ENCODE peak calls at places on chromosomes 11 and 22, in five cellular contexts. One of them, this sample, is unnamed.

GRCh38 chr22:23144926-23145906 is at the start of gene RAB36:
- DNase-seq in cardiac fibroblast: peak
- DNase-seq in sigmoid colon: peak
- DNase-seq in activated CD4-positive, alpha-beta T cell treated with anti-CD3 and anti-CD28 coated beads, Interleukin-2, amount 50 U/mL, for 48 hours: peak
- DNase-seq in nephron progenitor cell: peak
- DNase-seq in this sample: peak

GRCh38 chr22:22931557-22932270 is 44.1 kb downstream of the IGLL5 start:
- DNase-seq in cardiac fibroblast: no peak
- DNase-seq in sigmoid colon: no peak
- DNase-seq in activated CD4-positive, alpha-beta T cell treated with anti-CD3 and anti-CD28 coated beads, Interleukin-2, amount 50 U/mL, for 48 hours: no peak
- DNase-seq in nephron progenitor cell: no peak
- DNase-seq in this sample: no peak

GRCh38 chr11:10263929-10264328 is 30.1 kb downstream of the SBF2 start:
- DNase-seq in cardiac fibroblast: peak
- DNase-seq in sigmoid colon: no peak
- DNase-seq in activated CD4-positive, alpha-beta T cell treated with anti-CD3 and anti-CD28 coated beads, Interleukin-2, amount 50 U/mL, for 48 hours: no peak
- DNase-seq in nephron progenitor cell: no peak
- DNase-seq in this sample: no peak

GRCh38 chr11:76617553-76618265 is 52.8 kb downstream of the LRRC32 start:
- DNase-seq in cardiac fibroblast: peak
- DNase-seq in sigmoid colon: peak
- DNase-seq in activated CD4-positive, alpha-beta T cell treated with anti-CD3 and anti-CD28 coated beads, Interleukin-2, amount 50 U/mL, for 48 hours: no peak
- DNase-seq in nephron progenitor cell: no peak
- DNase-seq in this sample: no peak

GRCh38 chr11:8085006-8085645 is 4.1 kb downstream of the TUB start:
- DNase-seq in cardiac fibroblast: no peak
- DNase-seq in sigmoid colon: no peak
- DNase-seq in activated CD4-positive, alpha-beta T cell treated with anti-CD3 and anti-CD28 coated beads, Interleukin-2, amount 50 U/mL, for 48 hours: no peak
- DNase-seq in nephron progenitor cell: no peak
- DNase-seq in this sample: no peak

GRCh38 chr11:121446752-121447156 is 5.4 kb upstream of the SORL1 start:
- DNase-seq in cardiac fibroblast: no peak
- DNase-seq in sigmoid colon: no peak
- DNase-seq in activated CD4-positive, alpha-beta T cell treated with anti-CD3 and anti-CD28 coated beads, Interleukin-2, amount 50 U/mL, for 48 hours: no peak
- DNase-seq in nephron progenitor cell: peak
- DNase-seq in this sample: no peak

GRCh38 chr22:21042978-21043855 is 2.5 kb upstream of the LRRC74B start:
- DNase-seq in cardiac fibroblast: no peak
- DNase-seq in sigmoid colon: no peak
- DNase-seq in activated CD4-positive, alpha-beta T cell treated with anti-CD3 and anti-CD28 coated beads, Interleukin-2, amount 50 U/mL, for 48 hours: no peak
- DNase-seq in nephron progenitor cell: no peak
- DNase-seq in this sample: no peak

GRCh38 chr11:78399136-78399535 is 18.5 kb downstream of the GAB2 start:
- DNase-seq in cardiac fibroblast: no peak
- DNase-seq in sigmoid colon: no peak
- DNase-seq in activated CD4-positive, alpha-beta T cell treated with anti-CD3 and anti-CD28 coated beads, Interleukin-2, amount 50 U/mL, for 48 hours: no peak
- DNase-seq in nephron progenitor cell: no peak
- DNase-seq in this sample: no peak

GRCh38 chr22:49910229-49911155 is 7.7 kb downstream of the ALG12 start:
- DNase-seq in cardiac fibroblast: no peak
- DNase-seq in sigmoid colon: peak
- DNase-seq in activated CD4-positive, alpha-beta T cell treated with anti-CD3 and anti-CD28 coated beads, Interleukin-2, amount 50 U/mL, for 48 hours: no peak
- DNase-seq in nephron progenitor cell: no peak
- DNase-seq in this sample: no peak

GRCh38 chr11:66815646-66816045 is 27.6 kb upstream of the RCE1 start:
- DNase-seq in cardiac fibroblast: no peak
- DNase-seq in sigmoid colon: no peak
- DNase-seq in activated CD4-positive, alpha-beta T cell treated with anti-CD3 and anti-CD28 coated beads, Interleukin-2, amount 50 U/mL, for 48 hours: no peak
- DNase-seq in nephron progenitor cell: no peak
- DNase-seq in this sample: no peak

GRCh38 chr11:121350314-121351046 is 57.9 kb downstream of the SC5D start:
- DNase-seq in cardiac fibroblast: no peak
- DNase-seq in sigmoid colon: no peak
- DNase-seq in activated CD4-positive, alpha-beta T cell treated with anti-CD3 and anti-CD28 coated beads, Interleukin-2, amount 50 U/mL, for 48 hours: no peak
- DNase-seq in nephron progenitor cell: no peak
- DNase-seq in this sample: no peak

GRCh38 chr11:67029146-67029545 is 6.2 kb downstream of the SYT12 start:
- DNase-seq in cardiac fibroblast: peak
- DNase-seq in sigmoid colon: no peak
- DNase-seq in activated CD4-positive, alpha-beta T cell treated with anti-CD3 and anti-CD28 coated beads, Interleukin-2, amount 50 U/mL, for 48 hours: no peak
- DNase-seq in nephron progenitor cell: no peak
- DNase-seq in this sample: no peak

GRCh38 chr22:50525991-50526848 is 822 bp upstream of the SCO2 start:
- DNase-seq in cardiac fibroblast: peak
- DNase-seq in sigmoid colon: peak
- DNase-seq in activated CD4-positive, alpha-beta T cell treated with anti-CD3 and anti-CD28 coated beads, Interleukin-2, amount 50 U/mL, for 48 hours: peak
- DNase-seq in nephron progenitor cell: peak
- DNase-seq in this sample: peak

GRCh38 chr11:72123117-72123653 is 10.7 kb upstream of the ANAPC15 start:
- DNase-seq in cardiac fibroblast: no peak
- DNase-seq in sigmoid colon: no peak
- DNase-seq in activated CD4-positive, alpha-beta T cell treated with anti-CD3 and anti-CD28 coated beads, Interleukin-2, amount 50 U/mL, for 48 hours: no peak
- DNase-seq in nephron progenitor cell: no peak
- DNase-seq in this sample: no peak

GRCh38 chr22:29203456-29203855 is 2.2 kb upstream of the EMID1 start:
- DNase-seq in cardiac fibroblast: no peak
- DNase-seq in sigmoid colon: no peak
- DNase-seq in activated CD4-positive, alpha-beta T cell treated with anti-CD3 and anti-CD28 coated beads, Interleukin-2, amount 50 U/mL, for 48 hours: no peak
- DNase-seq in nephron progenitor cell: no peak
- DNase-seq in this sample: no peak

GRCh38 chr11:77090046-77090372 is 12.6 kb upstream of the OMP start:
- DNase-seq in cardiac fibroblast: no peak
- DNase-seq in sigmoid colon: peak
- DNase-seq in activated CD4-positive, alpha-beta T cell treated with anti-CD3 and anti-CD28 coated beads, Interleukin-2, amount 50 U/mL, for 48 hours: no peak
- DNase-seq in nephron progenitor cell: no peak
- DNase-seq in this sample: no peak

GRCh38 chr11:96763244-96763643 is 373.4 kb downstream of the JRKL start:
- DNase-seq in cardiac fibroblast: no peak
- DNase-seq in sigmoid colon: no peak
- DNase-seq in activated CD4-positive, alpha-beta T cell treated with anti-CD3 and anti-CD28 coated beads, Interleukin-2, amount 50 U/mL, for 48 hours: no peak
- DNase-seq in nephron progenitor cell: no peak
- DNase-seq in this sample: no peak

GRCh38 chr11:65900125-65900898 is at the start of gene FOSL1:
- DNase-seq in cardiac fibroblast: peak
- DNase-seq in sigmoid colon: peak
- DNase-seq in activated CD4-positive, alpha-beta T cell treated with anti-CD3 and anti-CD28 coated beads, Interleukin-2, amount 50 U/mL, for 48 hours: peak
- DNase-seq in nephron progenitor cell: peak
- DNase-seq in this sample: peak

GRCh38 chr11:99351620-99352019 is 330.9 kb downstream of the CNTN5 start:
- DNase-seq in cardiac fibroblast: peak
- DNase-seq in sigmoid colon: no peak
- DNase-seq in activated CD4-positive, alpha-beta T cell treated with anti-CD3 and anti-CD28 coated beads, Interleukin-2, amount 50 U/mL, for 48 hours: no peak
- DNase-seq in nephron progenitor cell: no peak
- DNase-seq in this sample: no peak

GRCh38 chr11:1645357-1645821 is 15.8 kb downstream of the KRTAP5-5 start:
- DNase-seq in cardiac fibroblast: no peak
- DNase-seq in sigmoid colon: no peak
- DNase-seq in activated CD4-positive, alpha-beta T cell treated with anti-CD3 and anti-CD28 coated beads, Interleukin-2, amount 50 U/mL, for 48 hours: no peak
- DNase-seq in nephron progenitor cell: no peak
- DNase-seq in this sample: no peak

GRCh38 chr11:12069053-12069676 is 41.2 kb upstream of the MICAL2 start:
- DNase-seq in cardiac fibroblast: no peak
- DNase-seq in sigmoid colon: peak
- DNase-seq in activated CD4-positive, alpha-beta T cell treated with anti-CD3 and anti-CD28 coated beads, Interleukin-2, amount 50 U/mL, for 48 hours: no peak
- DNase-seq in nephron progenitor cell: no peak
- DNase-seq in this sample: no peak

GRCh38 chr11:19365743-19366410 is 125.1 kb upstream of the E2F8 start:
- DNase-seq in cardiac fibroblast: peak
- DNase-seq in sigmoid colon: no peak
- DNase-seq in activated CD4-positive, alpha-beta T cell treated with anti-CD3 and anti-CD28 coated beads, Interleukin-2, amount 50 U/mL, for 48 hours: no peak
- DNase-seq in nephron progenitor cell: no peak
- DNase-seq in this sample: no peak

GRCh38 chr11:120057028-120057330 is 80.9 kb downstream of the TRIM29 start:
- DNase-seq in cardiac fibroblast: no peak
- DNase-seq in sigmoid colon: no peak
- DNase-seq in activated CD4-positive, alpha-beta T cell treated with anti-CD3 and anti-CD28 coated beads, Interleukin-2, amount 50 U/mL, for 48 hours: no peak
- DNase-seq in nephron progenitor cell: no peak
- DNase-seq in this sample: no peak